ENCODE peak calls at places on chromosomes 3 and 15, in ten cellular contexts. K is stimulated activated CD4-positive, alpha-beta T cell treated with anti-CD3 and anti-CD28 coated beads, Interleukin-15, amount 100 ng/mL, for 48 hours; V is A673; E is anterior cingulate cortex; G is IMR-90; R is nephron progenitor cell; H is foreskin fibroblast; I is CD4-positive, alpha-beta memory T cell; U is HuH-7; D is adrenal gland. T is an unnamed sample.
A peak's percentile ranks its signal among the peaks of the same experiment; 100 is the strongest.

GRCh38 chr15:35319354-35319753 is 226.6 kb downstream of the DPH6 start:
- DNase-seq in U (no peak), G (no peak), R (no peak), D (no peak), E (no peak), H (no peak), K (no peak), I (no peak), V (no peak), T (no peak)

GRCh38 chr3:136350557-136350956 is 100.4 kb downstream of the PCCB start:
- DNase-seq in R (no peak), H (peak; percentile 21), V (no peak), U (no peak), G (peak; percentile 81), I (no peak), D (no peak), E (no peak), K (no peak), T (no peak)

GRCh38 chr15:53212785-53213184 is 422.6 kb upstream of the ONECUT1 start:
- DNase-seq in I (no peak), U (no peak), R (no peak), E (no peak), G (no peak), H (no peak), D (no peak), K (no peak), V (no peak), T (no peak)

GRCh38 chr15:60729850-60730458 is 251.0 kb upstream of the ICE2 start:
- DNase-seq in K (peak; percentile 38), R (no peak), D (no peak), G (no peak), U (no peak), I (no peak), E (no peak), V (no peak), H (no peak), T (no peak)

GRCh38 chr3:69983546-69984265 is 15.8 kb upstream of the SAMMSON start:
- DNase-seq in G (no peak), K (no peak), R (no peak), V (no peak), I (no peak), E (no peak), D (no peak), H (no peak), U (no peak), T (no peak)

GRCh38 chr3:140316461-140316860 is 361.4 kb upstream of the TRIM42 start:
- DNase-seq in U (no peak), V (no peak), R (no peak), G (no peak), K (no peak), I (no peak), D (no peak), H (no peak), E (no peak), T (no peak)

GRCh38 chr15:88839961-88840360 is 36.7 kb downstream of the ACAN start:
- DNase-seq in I (no peak), E (no peak), G (no peak), R (no peak), H (no peak), K (no peak), U (no peak), D (no peak), V (no peak), T (no peak)

GRCh38 chr15:69497634-69498033 is 45.0 kb downstream of the RPLP1 start:
- DNase-seq in G (no peak), H (no peak), E (no peak), D (peak; percentile 15), U (no peak), K (no peak), R (no peak), V (no peak), I (no peak), T (no peak)

GRCh38 chr15:49460411-49460941 is 37.4 kb downstream of the FGF7 start:
- DNase-seq in K (no peak), E (no peak), G (no peak), H (no peak), U (no peak), D (no peak), I (no peak), V (no peak), R (no peak), T (no peak)

GRCh38 chr15:74243431-74243830 is 7.3 kb downstream of the CCDC33 start:
- DNase-seq in U (no peak), H (no peak), R (no peak), K (no peak), V (no peak), E (no peak), D (peak; percentile 63), G (no peak), I (no peak), T (no peak)

GRCh38 chr3:152843955-152844354 is 9.0 kb downstream of the P2RY1 start:
- DNase-seq in V (no peak), R (no peak), U (no peak), I (no peak), D (no peak), K (no peak), E (no peak), H (no peak), G (no peak), T (no peak)

GRCh38 chr15:40379853-40380252 is 2.7 kb upstream of the KNSTRN start:
- DNase-seq in H (peak; percentile 98), I (no peak), R (no peak), D (peak; percentile 91), U (no peak), K (no peak), E (peak; percentile 19), V (no peak), G (peak; percentile 99), T (peak; percentile 62)